ENCODE peak calls at places on chromosomes 6 and 20, in nine cellular contexts. E, I, R, J, C, K, Y, Q and W are unnamed samples. For H3K9me2 and H3K79me2, the result is how much of the 10 kb centered on the place peaks cover.

GRCh38 chr6:119526609-119527605 is 177.3 kb upstream of the MAN1A1 start:
- DNase-seq in R (no peak), Q (no peak), Y (no peak), I (peak), E (no peak), K (peak), J (no peak), C (no peak), W (no peak)

GRCh38 chr20:35947489-35947888 is 6.8 kb downstream of the SCAND1 start:
- DNase-seq in R (peak), E (peak), I (peak), J (peak), K (peak), Q (peak), Y (peak), C (peak), W (peak)

GRCh38 chr6:130134594-130134993 is 88.2 kb downstream of the SAMD3 start:
- DNase-seq in Q (no peak), Y (no peak), C (no peak), I (no peak), E (no peak), K (no peak), R (no peak), J (no peak), W (no peak)

GRCh38 chr6:11921017-11921438 is 91.1 kb upstream of the HIVEP1 start:
- DNase-seq in C (no peak), R (no peak), Y (peak), E (no peak), Q (peak), I (peak), J (peak), K (no peak), W (no peak)

GRCh38 chr6:105675715-105676397 is 273.0 kb upstream of the PREP start:
- DNase-seq in C (peak), R (no peak), J (peak), K (no peak), Y (peak), I (peak), Q (no peak), E (no peak), W (no peak)

GRCh38 chr6:113358063-113358583 is 499.0 kb upstream of the MARCKS start:
- DNase-seq in R (no peak), K (no peak), I (no peak), Y (no peak), C (no peak), J (no peak), Q (no peak), E (no peak), W (no peak)

GRCh38 chr6:169171951-169172350 is 81.7 kb downstream of the THBS2 start:
- DNase-seq in R (no peak), Y (no peak), I (peak), J (peak), K (no peak), C (no peak), E (no peak), Q (no peak), W (no peak)

GRCh38 chr20:54028276-54029011 is 42.0 kb downstream of the BCAS1 start:
- DNase-seq in R (no peak), C (no peak), K (no peak), Y (no peak), I (no peak), E (no peak), Q (no peak), J (no peak), W (no peak)

GRCh38 chr6:73604461-73604860 is 49.3 kb downstream of the SLC17A5 start:
- DNase-seq in E (no peak), K (no peak), J (no peak), C (no peak), Y (no peak), R (no peak), Q (no peak), I (no peak), W (no peak)

GRCh38 chr6:161151660-161152526 is 122.0 kb downstream of the AGPAT4 start:
- DNase-seq in K (no peak), Y (no peak), R (no peak), C (no peak), E (no peak), I (no peak), J (no peak), Q (no peak), W (no peak)

GRCh38 chr6:158414900-158415299 is 102.6 kb downstream of the TULP4 start:
- DNase-seq in Y (no peak), E (no peak), C (no peak), Q (no peak), I (peak), R (no peak), J (peak), K (no peak), W (no peak)

GRCh38 chr6:35080016-35080680 is 61.0 kb downstream of the TCP11 start:
- DNase-seq in K (no peak), J (no peak), R (no peak), Y (no peak), C (no peak), I (no peak), Q (no peak), E (no peak), W (no peak)

GRCh38 chr6:28988536-28989415 is 16.3 kb downstream of the ZNF311 start:
- DNase-seq in R (no peak), J (no peak), Y (peak), I (no peak), C (peak), Q (peak), E (no peak), K (peak), W (no peak)

DNA sequence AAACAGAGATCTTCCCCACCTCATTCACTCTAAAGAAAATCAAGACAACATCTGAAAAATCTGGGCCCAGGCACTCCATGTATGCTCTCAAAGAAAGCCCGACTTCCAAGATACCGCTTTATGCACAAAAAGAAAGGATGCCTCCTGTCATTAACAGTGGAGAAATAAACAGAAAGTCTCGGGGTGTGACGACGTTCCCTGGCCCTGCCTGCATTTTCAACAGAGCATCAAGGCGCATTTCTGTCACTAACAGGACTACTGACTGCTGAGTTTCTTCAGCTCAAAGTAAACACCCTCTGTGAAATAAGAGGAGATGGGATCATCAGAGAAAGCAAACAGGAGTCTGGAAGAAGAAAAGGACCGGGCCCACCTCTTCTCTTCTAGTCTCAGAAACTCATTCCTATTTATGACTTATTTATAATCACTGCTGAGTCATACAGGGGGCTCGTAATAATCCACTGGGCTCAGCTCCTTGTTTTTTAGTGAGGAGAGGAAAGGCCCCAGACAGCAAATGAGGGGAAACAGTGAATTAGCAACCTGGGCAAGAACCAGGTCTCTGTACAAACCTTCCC is 99.7 kb downstream of the ZMYND8 start:
- DNase-seq in R (no peak), J (peak), C (no peak), K (no peak), E (no peak), I (peak), Q (no peak), Y (no peak), W (no peak)
- H2AFZ ChIP-seq in R (no peak), J (no peak), C (no peak), K (no peak), E (no peak), I (no peak), Q (no peak), Y (no peak), W (no peak)

DNA sequence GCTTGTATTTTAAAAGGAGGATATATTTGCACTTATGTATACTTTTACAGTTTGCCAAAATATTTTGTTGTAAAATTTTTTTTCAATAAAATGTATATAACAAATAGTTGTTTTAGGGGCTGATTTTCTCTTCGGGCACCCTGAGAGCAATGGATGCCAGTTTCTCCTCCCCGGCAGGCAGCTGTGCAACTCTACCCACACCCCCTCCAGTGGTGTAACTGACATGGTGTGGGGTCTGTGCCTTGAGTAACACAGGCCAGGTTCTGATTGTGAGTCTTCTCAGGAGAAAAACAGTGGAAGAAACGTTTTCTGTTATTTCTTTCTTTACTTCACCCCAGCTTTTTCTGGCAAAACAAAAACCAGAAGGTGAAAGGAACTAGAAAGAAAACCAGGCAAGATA is 6.1 kb downstream of the FOXF2 start:
- DNase-seq in E (no peak), R (no peak), Q (no peak), Y (no peak), C (no peak), K (no peak), I (no peak), J (no peak), W (no peak)
- H3K9me2 ChIP-seq in E (under half), R (under half), Q (under half), Y (under half), C (under half), K (under half), I (under half), J (under half), W (under half)

GRCh38 chr20:57398231-57398821 is 7.1 kb downstream of the RBM38 start:
- DNase-seq in J (no peak), C (no peak), K (no peak), Y (no peak), R (peak), E (peak), Q (no peak), I (no peak), W (peak)

GRCh38 chr20:57400262-57400701 is 9.1 kb downstream of the RBM38 start:
- DNase-seq in Y (no peak), E (no peak), K (no peak), R (peak), I (no peak), Q (no peak), J (no peak), C (no peak), W (peak)

GRCh38 chr20:57398901-57399535 is 7.8 kb downstream of the RBM38 start:
- DNase-seq in K (no peak), R (no peak), C (no peak), I (no peak), E (no peak), Q (no peak), Y (no peak), J (no peak), W (peak)

GRCh38 chr20:57400821-57401564 is 9.8 kb downstream of the RBM38 start:
- DNase-seq in Y (no peak), C (no peak), K (no peak), R (peak), I (no peak), J (no peak), E (peak), Q (no peak), W (peak)

GRCh38 chr20:57399587-57400261 is 8.5 kb downstream of the RBM38 start:
- DNase-seq in I (no peak), Y (no peak), J (no peak), K (no peak), C (no peak), E (peak), Q (no peak), R (peak), W (peak)
- H3K79me2 ChIP-seq in I (under half), Y (half or more), J (under half), K (half or more), C (under half), E (half or more), Q (under half), R (half or more), W (under half)

GRCh38 chr6:82114748-82115147 is 132.8 kb downstream of the IBTK start:
- DNase-seq in J (no peak), Q (no peak), K (no peak), I (no peak), Y (no peak), C (no peak), R (no peak), E (no peak), W (no peak)

GRCh38 chr6:82111114-82111513 is 136.4 kb downstream of the IBTK start:
- DNase-seq in K (no peak), E (no peak), Q (no peak), C (no peak), Y (no peak), I (no peak), J (no peak), R (no peak), W (no peak)

GRCh38 chr6:82113231-82113630 is 134.3 kb downstream of the IBTK start:
- DNase-seq in J (no peak), R (no peak), Q (no peak), I (no peak), C (no peak), E (no peak), K (no peak), Y (no peak), W (no peak)

GRCh38 chr6:82111818-82112217 is 135.7 kb downstream of the IBTK start:
- DNase-seq in E (no peak), J (no peak), Q (no peak), K (no peak), I (no peak), R (no peak), C (no peak), Y (no peak), W (no peak)
- H2AFZ ChIP-seq in E (no peak), J (no peak), Q (no peak), K (no peak), I (no peak), R (no peak), C (no peak), Y (no peak), W (no peak)

DNA sequence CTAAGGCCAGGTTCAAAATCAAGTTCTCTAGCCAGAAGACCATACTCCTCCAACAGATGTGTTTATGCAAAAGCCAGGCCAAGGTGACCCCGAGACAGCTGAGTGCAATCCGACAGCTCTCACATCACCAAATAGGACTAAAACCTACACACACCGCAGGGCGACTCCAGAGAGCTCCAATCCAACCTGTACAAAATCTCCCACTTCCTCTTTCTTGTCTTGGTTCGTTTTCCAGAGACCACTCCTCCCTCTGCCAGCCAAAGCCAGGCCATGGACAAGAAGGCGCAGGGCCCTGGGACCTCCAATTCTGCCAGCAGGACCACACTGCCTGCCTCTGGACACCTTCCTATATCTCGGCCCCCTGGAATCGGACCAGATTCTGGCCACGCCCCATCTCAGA is 11.5 kb upstream of the NOP56 start:
- DNase-seq in I (no peak), E (no peak), Y (no peak), Q (no peak), C (no peak), K (no peak), J (no peak), R (no peak), W (no peak)
- H3K9me2 ChIP-seq in I (under half), E (under half), Y (under half), Q (under half), C (under half), K (under half), J (under half), R (under half), W (under half)

DNA sequence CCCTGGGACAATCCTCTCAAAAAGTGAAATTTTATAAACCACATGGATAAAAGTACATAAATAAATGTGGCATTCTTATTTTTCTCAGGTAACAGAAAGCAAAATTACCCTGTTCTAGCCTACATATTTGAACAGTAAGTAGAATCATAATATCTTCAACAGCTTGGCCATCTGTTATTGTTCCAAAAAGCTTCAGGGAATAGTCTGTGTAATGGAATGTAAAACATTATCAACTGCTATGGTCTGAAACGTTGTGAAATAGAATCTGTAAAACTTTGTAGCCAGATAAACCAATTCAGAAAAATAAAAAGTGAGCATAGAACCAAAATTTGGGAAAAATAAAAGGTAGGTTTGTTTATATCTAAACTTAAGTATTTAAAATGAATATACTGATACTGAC is 114.7 kb downstream of the THEMIS start:
- DNase-seq in K (no peak), J (no peak), E (no peak), C (no peak), I (peak), Y (no peak), Q (no peak), R (no peak), W (no peak)
- H3K79me2 ChIP-seq in K (under half), J (under half), E (under half), C (under half), I (under half), Y (under half), Q (under half), R (under half), W (under half)

GRCh38 chr6:134003542-134003951 is 48.9 kb downstream of the SLC2A12 start:
- DNase-seq in C (no peak), E (no peak), J (peak), I (no peak), Y (no peak), Q (no peak), K (no peak), R (no peak), W (no peak)
- H2AFZ ChIP-seq in C (no peak), E (no peak), J (peak), I (no peak), Y (no peak), Q (no peak), K (no peak), R (no peak), W (no peak)

DNA sequence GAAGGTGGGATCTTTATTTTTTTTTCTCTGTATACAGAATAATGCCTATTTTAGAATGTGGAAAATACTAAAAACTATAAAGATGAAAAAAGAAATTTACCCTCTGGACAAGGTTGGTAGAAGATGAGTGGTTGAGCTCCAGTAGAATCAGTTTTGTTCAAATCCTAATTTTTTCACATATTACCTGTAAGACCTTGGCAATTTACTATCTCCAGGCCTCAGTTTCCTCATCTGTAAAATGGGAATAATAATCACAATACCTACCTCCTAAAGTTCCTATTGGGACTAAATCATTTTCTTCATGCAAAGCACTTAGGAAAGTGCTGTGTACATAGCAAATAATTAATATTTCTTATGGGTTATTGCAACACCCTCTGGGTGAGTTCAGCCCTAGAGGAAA is 28.4 kb downstream of the DAAM2 start:
- DNase-seq in K (no peak), J (no peak), E (no peak), C (no peak), Q (no peak), I (no peak), Y (no peak), R (no peak), W (no peak)
- H3K9me2 ChIP-seq in K (under half), J (under half), E (under half), C (under half), Q (under half), I (under half), Y (under half), R (under half), W (under half)

GRCh38 chr6:13926378-13926777 is 1.6 kb downstream of the RNF182 start:
- DNase-seq in E (no peak), J (no peak), I (no peak), C (no peak), R (no peak), K (no peak), Y (no peak), Q (no peak), W (no peak)
- H3K79me2 ChIP-seq in E (under half), J (half or more), I (under half), C (half or more), R (under half), K (under half), Y (under half), Q (under half), W (under half)